ENCODE peak calls at places on chromosomes 7 and 10, in eight cellular contexts. One of them, this sample, is unnamed.

GRCh38 chr7:87592300-87592699 is 8.4 kb downstream of the ABCB1 start:
- DNase-seq in testis: no peak
- DNase-seq in neural progenitor cell: no peak
- DNase-seq in CD8-positive, alpha-beta T cell: no peak
- DNase-seq in spleen: no peak
- DNase-seq in Panc1: no peak
- DNase-seq in Peyer's patch: peak
- DNase-seq in AG04450: no peak
- DNase-seq in this sample: no peak

GRCh38 chr10:80900661-80901060 is 363.0 kb downstream of the SH2D4B start:
- DNase-seq in testis: no peak
- DNase-seq in neural progenitor cell: no peak
- DNase-seq in spleen: no peak
- DNase-seq in Panc1: no peak
- DNase-seq in CD8-positive, alpha-beta T cell: no peak
- DNase-seq in AG04450: no peak
- DNase-seq in Peyer's patch: no peak
- DNase-seq in this sample: no peak

GRCh38 chr10:35924726-35925125 is 282.6 kb upstream of the FZD8 start:
- DNase-seq in neural progenitor cell: no peak
- DNase-seq in testis: no peak
- DNase-seq in AG04450: no peak
- DNase-seq in CD8-positive, alpha-beta T cell: no peak
- DNase-seq in Peyer's patch: no peak
- DNase-seq in Panc1: no peak
- DNase-seq in spleen: no peak
- DNase-seq in this sample: no peak

GRCh38 chr7:107596881-107597581 is 17.0 kb downstream of the BCAP29 start:
- DNase-seq in Peyer's patch: no peak
- DNase-seq in neural progenitor cell: no peak
- DNase-seq in AG04450: no peak
- DNase-seq in testis: no peak
- DNase-seq in Panc1: no peak
- DNase-seq in CD8-positive, alpha-beta T cell: no peak
- DNase-seq in spleen: no peak
- DNase-seq in this sample: no peak

GRCh38 chr7:2260820-2261219 is 18.8 kb downstream of the NUDT1 start:
- DNase-seq in AG04450: no peak
- DNase-seq in CD8-positive, alpha-beta T cell: no peak
- DNase-seq in Peyer's patch: no peak
- DNase-seq in spleen: no peak
- DNase-seq in Panc1: no peak
- DNase-seq in testis: no peak
- DNase-seq in neural progenitor cell: no peak
- DNase-seq in this sample: no peak

GRCh38 chr7:142711722-142712616 is 37.3 kb upstream of the PRSS1 start:
- DNase-seq in spleen: no peak
- DNase-seq in Panc1: peak
- DNase-seq in CD8-positive, alpha-beta T cell: peak
- DNase-seq in neural progenitor cell: peak
- DNase-seq in Peyer's patch: peak
- DNase-seq in AG04450: no peak
- DNase-seq in testis: peak
- DNase-seq in this sample: peak

GRCh38 chr10:29873941-29874340 is 185.4 kb downstream of the JCAD start:
- DNase-seq in CD8-positive, alpha-beta T cell: no peak
- DNase-seq in AG04450: no peak
- DNase-seq in Peyer's patch: no peak
- DNase-seq in spleen: no peak
- DNase-seq in neural progenitor cell: no peak
- DNase-seq in testis: no peak
- DNase-seq in Panc1: no peak
- DNase-seq in this sample: peak

GRCh38 chr7:95749044-95749443 is 23.3 kb upstream of the DYNC1I1 start:
- DNase-seq in testis: no peak
- DNase-seq in Panc1: no peak
- DNase-seq in spleen: no peak
- DNase-seq in CD8-positive, alpha-beta T cell: no peak
- DNase-seq in neural progenitor cell: no peak
- DNase-seq in Peyer's patch: no peak
- DNase-seq in AG04450: no peak
- DNase-seq in this sample: no peak

GRCh38 chr10:124075116-124075955 is 18.1 kb downstream of the CHST15 start:
- DNase-seq in CD8-positive, alpha-beta T cell: no peak
- DNase-seq in testis: peak
- DNase-seq in neural progenitor cell: peak
- DNase-seq in Panc1: no peak
- DNase-seq in AG04450: no peak
- DNase-seq in spleen: no peak
- DNase-seq in Peyer's patch: no peak
- DNase-seq in this sample: no peak

GRCh38 chr7:131826960-131827359 is 270.5 kb upstream of the PODXL start:
- DNase-seq in Panc1: no peak
- DNase-seq in neural progenitor cell: peak
- DNase-seq in spleen: no peak
- DNase-seq in Peyer's patch: no peak
- DNase-seq in AG04450: no peak
- DNase-seq in testis: no peak
- DNase-seq in CD8-positive, alpha-beta T cell: no peak
- DNase-seq in this sample: peak

GRCh38 chr10:34235164-34235832 is 579.8 kb downstream of the PARD3 start:
- DNase-seq in Peyer's patch: no peak
- DNase-seq in spleen: no peak
- DNase-seq in AG04450: no peak
- DNase-seq in Panc1: no peak
- DNase-seq in CD8-positive, alpha-beta T cell: no peak
- DNase-seq in neural progenitor cell: no peak
- DNase-seq in testis: no peak
- DNase-seq in this sample: peak

GRCh38 chr10:75597691-75598455 is 166.4 kb downstream of the LRMDA start:
- DNase-seq in neural progenitor cell: no peak
- DNase-seq in spleen: no peak
- DNase-seq in CD8-positive, alpha-beta T cell: no peak
- DNase-seq in testis: no peak
- DNase-seq in Panc1: no peak
- DNase-seq in Peyer's patch: no peak
- DNase-seq in AG04450: no peak
- DNase-seq in this sample: no peak

GRCh38 chr7:95749515-95749914 is 22.8 kb upstream of the DYNC1I1 start:
- DNase-seq in testis: no peak
- DNase-seq in AG04450: no peak
- DNase-seq in spleen: no peak
- DNase-seq in Peyer's patch: no peak
- DNase-seq in neural progenitor cell: no peak
- DNase-seq in CD8-positive, alpha-beta T cell: no peak
- DNase-seq in Panc1: no peak
- DNase-seq in this sample: no peak

GRCh38 chr7:27143022-27143949 is at the start of gene HOXA5:
- DNase-seq in CD8-positive, alpha-beta T cell: no peak
- DNase-seq in spleen: peak
- DNase-seq in Peyer's patch: peak
- DNase-seq in neural progenitor cell: peak
- DNase-seq in AG04450: peak
- DNase-seq in Panc1: peak
- DNase-seq in testis: peak
- DNase-seq in this sample: peak

GRCh38 chr10:14009315-14010082 is 321.2 kb downstream of the FRMD4A start:
- DNase-seq in Panc1: no peak
- DNase-seq in spleen: no peak
- DNase-seq in testis: no peak
- DNase-seq in CD8-positive, alpha-beta T cell: peak
- DNase-seq in AG04450: peak
- DNase-seq in Peyer's patch: peak
- DNase-seq in neural progenitor cell: no peak
- DNase-seq in this sample: peak

GRCh38 chr7:2087744-2088143 is 145.0 kb downstream of the MAD1L1 start:
- DNase-seq in testis: no peak
- DNase-seq in neural progenitor cell: no peak
- DNase-seq in Panc1: no peak
- DNase-seq in AG04450: no peak
- DNase-seq in Peyer's patch: no peak
- DNase-seq in spleen: no peak
- DNase-seq in CD8-positive, alpha-beta T cell: no peak
- DNase-seq in this sample: no peak

GRCh38 chr7:5620459-5620881 is 161.0 kb downstream of the RNF216 start:
- DNase-seq in spleen: no peak
- DNase-seq in AG04450: no peak
- DNase-seq in neural progenitor cell: peak
- DNase-seq in Panc1: no peak
- DNase-seq in Peyer's patch: no peak
- DNase-seq in testis: no peak
- DNase-seq in CD8-positive, alpha-beta T cell: no peak
- DNase-seq in this sample: no peak

GRCh38 chr7:3234851-3235250 is 66.2 kb upstream of the SDK1 start:
- DNase-seq in neural progenitor cell: no peak
- DNase-seq in spleen: peak
- DNase-seq in Panc1: no peak
- DNase-seq in AG04450: no peak
- DNase-seq in CD8-positive, alpha-beta T cell: no peak
- DNase-seq in Peyer's patch: no peak
- DNase-seq in testis: no peak
- DNase-seq in this sample: no peak

GRCh38 chr10:121096617-121097431 is 245.7 kb downstream of the WDR11 start:
- DNase-seq in CD8-positive, alpha-beta T cell: no peak
- DNase-seq in spleen: no peak
- DNase-seq in testis: no peak
- DNase-seq in Panc1: no peak
- DNase-seq in Peyer's patch: peak
- DNase-seq in neural progenitor cell: peak
- DNase-seq in AG04450: no peak
- DNase-seq in this sample: peak

GRCh38 chr10:86758231-86759072 is 2.0 kb downstream of the BMPR1A start:
- DNase-seq in CD8-positive, alpha-beta T cell: no peak
- DNase-seq in Peyer's patch: no peak
- DNase-seq in Panc1: no peak
- DNase-seq in testis: no peak
- DNase-seq in neural progenitor cell: no peak
- DNase-seq in spleen: no peak
- DNase-seq in AG04450: no peak
- DNase-seq in this sample: peak
- H3K27ac ChIP-seq in CD8-positive, alpha-beta T cell: no peak
- H3K27ac ChIP-seq in Peyer's patch: peak
- H3K27ac ChIP-seq in Panc1: peak
- H3K27ac ChIP-seq in testis: peak
- H3K27ac ChIP-seq in neural progenitor cell: peak
- H3K27ac ChIP-seq in spleen: no peak
- H3K27ac ChIP-seq in AG04450: no peak
- H3K27ac ChIP-seq in this sample: peak

DNA sequence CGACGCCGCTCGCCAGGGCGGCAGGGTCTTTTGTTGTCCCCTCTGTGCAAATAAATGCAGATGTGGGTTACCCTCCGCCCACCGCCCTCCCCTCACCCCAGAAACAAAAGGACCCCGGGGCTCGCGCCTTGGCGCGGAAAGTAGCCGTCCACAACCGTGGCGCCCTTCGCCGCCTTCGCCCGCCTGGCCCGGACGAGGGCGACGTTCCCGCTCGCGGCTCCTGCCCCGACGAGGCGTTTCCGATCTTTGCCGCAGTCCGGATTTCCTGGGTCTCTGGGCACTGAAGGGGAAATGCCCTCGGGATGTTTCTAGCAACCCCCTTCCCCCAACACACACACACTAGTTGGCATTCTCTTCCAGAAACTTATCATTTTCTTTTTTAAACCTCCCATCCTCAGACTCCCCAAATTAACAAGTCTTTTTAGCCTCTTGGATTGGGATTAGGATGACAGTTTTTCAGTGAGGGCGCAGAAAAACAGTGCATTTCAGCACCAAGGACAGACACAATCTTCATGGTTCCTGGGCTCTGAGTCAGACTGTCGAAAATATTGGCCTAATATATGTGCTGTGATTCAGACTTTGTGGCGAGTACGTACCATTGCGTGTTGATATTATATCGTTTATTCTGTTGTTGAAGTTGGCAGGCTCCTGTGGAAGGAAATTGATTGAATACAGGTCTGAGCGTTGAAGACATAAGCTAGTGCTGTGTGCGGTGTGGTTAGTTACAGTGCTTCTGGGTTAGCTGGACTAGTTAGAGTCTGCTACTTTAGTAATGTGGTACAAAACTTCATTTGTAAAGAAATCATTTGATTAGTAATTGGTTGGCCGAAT is 803 bp downstream of the PHYHIPL start:
- DNase-seq in AG04450: peak
- DNase-seq in Peyer's patch: peak
- DNase-seq in neural progenitor cell: peak
- DNase-seq in testis: peak
- DNase-seq in spleen: peak
- DNase-seq in Panc1: no peak
- DNase-seq in CD8-positive, alpha-beta T cell: no peak
- DNase-seq in this sample: peak
- TF ChIP-seq CTCF in AG04450: no peak
- TF ChIP-seq CTCF in Peyer's patch: no peak
- TF ChIP-seq CTCF in neural progenitor cell: no peak
- TF ChIP-seq CTCF in testis: no peak
- TF ChIP-seq CTCF in spleen: no peak
- TF ChIP-seq CTCF in Panc1: no peak
- TF ChIP-seq CTCF in CD8-positive, alpha-beta T cell: no peak
- TF ChIP-seq CTCF in this sample: no peak

DNA sequence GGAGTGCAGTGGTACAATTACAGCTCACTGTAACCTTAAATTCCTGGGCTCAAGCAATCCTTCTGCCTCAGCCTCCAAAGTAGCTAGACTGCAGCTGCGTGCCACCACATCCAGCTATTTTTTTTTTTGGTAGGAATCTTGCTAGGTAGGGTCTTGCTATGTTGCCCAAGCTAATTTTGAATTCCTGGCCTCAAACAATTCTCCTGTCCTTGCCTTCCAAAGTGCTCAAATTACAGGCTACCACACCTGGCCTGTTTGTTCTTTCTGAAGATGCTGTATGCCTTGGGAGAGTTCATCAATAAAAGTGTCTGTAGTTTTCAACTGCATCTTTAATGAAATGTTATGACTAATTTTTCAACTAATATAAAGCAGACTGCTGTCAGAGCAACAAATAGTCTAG is 452 bp downstream of the SAMD9 start:
- DNase-seq in neural progenitor cell: no peak
- DNase-seq in Panc1: no peak
- DNase-seq in Peyer's patch: no peak
- DNase-seq in CD8-positive, alpha-beta T cell: no peak
- DNase-seq in spleen: no peak
- DNase-seq in testis: no peak
- DNase-seq in AG04450: no peak
- DNase-seq in this sample: no peak
- H3K27ac ChIP-seq in neural progenitor cell: no peak
- H3K27ac ChIP-seq in Panc1: peak
- H3K27ac ChIP-seq in Peyer's patch: peak
- H3K27ac ChIP-seq in CD8-positive, alpha-beta T cell: peak
- H3K27ac ChIP-seq in spleen: peak
- H3K27ac ChIP-seq in testis: peak
- H3K27ac ChIP-seq in AG04450: no peak
- H3K27ac ChIP-seq in this sample: peak

DNA sequence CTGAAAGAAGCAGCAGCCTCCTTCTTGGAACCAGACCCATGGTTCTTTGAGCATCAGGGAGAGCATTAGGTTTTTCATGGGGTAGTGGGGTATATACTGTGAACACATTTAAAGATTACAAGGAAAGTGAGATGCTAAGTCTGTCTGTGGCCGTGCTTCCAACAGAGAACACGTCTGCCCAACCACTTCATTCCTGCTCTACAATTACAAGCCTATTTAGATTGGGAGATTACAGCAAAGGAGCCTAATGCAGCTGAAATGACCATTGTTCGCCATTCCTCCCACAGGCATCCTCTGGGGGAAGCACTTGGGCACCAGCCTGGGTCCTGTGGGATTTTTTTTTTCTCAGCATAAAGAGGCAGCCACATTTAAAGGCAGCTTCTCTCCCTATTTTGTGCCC is 536.4 kb downstream of the XPNPEP1 start:
- DNase-seq in neural progenitor cell: peak
- DNase-seq in AG04450: no peak
- DNase-seq in Peyer's patch: no peak
- DNase-seq in testis: no peak
- DNase-seq in spleen: no peak
- DNase-seq in CD8-positive, alpha-beta T cell: no peak
- DNase-seq in Panc1: no peak
- DNase-seq in this sample: peak
- TF ChIP-seq CTCF in neural progenitor cell: no peak
- TF ChIP-seq CTCF in AG04450: no peak
- TF ChIP-seq CTCF in Peyer's patch: no peak
- TF ChIP-seq CTCF in testis: no peak
- TF ChIP-seq CTCF in spleen: no peak
- TF ChIP-seq CTCF in CD8-positive, alpha-beta T cell: no peak
- TF ChIP-seq CTCF in Panc1: no peak
- TF ChIP-seq CTCF in this sample: no peak

This sample was measured in fibroblast of lung.